ENCODE peak calls at places on chromosomes 3 and 15, in nine cellular contexts. R, W, M, G, T, Y, U, S and A are unnamed samples.

GRCh38 chr3:38005076-38006020 is 14.8 kb downstream of the VILL start:
- DNase-seq in R (no peak), W (no peak), M (no peak), G (peak), T (no peak), Y (no peak), U (no peak), S (no peak), A (no peak)

GRCh38 chr3:46902188-46902631 is 24.7 kb downstream of the PTH1R start:
- DNase-seq in R (no peak), W (no peak), M (no peak), G (no peak), T (no peak), Y (no peak), U (no peak), S (no peak), A (no peak)

GRCh38 chr3:194198938-194199337 is 63.0 kb downstream of the HES1 start:
- DNase-seq in R (no peak), W (no peak), M (no peak), G (no peak), T (peak), Y (no peak), U (no peak), S (peak), A (no peak)

GRCh38 chr15:61474796-61475195 is 245.7 kb upstream of the RORA start:
- DNase-seq in R (no peak), W (no peak), M (no peak), G (no peak), T (no peak), Y (no peak), U (no peak), S (no peak), A (no peak)

GRCh38 chr3:27666708-27667107 is 55.4 kb downstream of the EOMES start:
- DNase-seq in R (peak), W (peak), M (peak), G (no peak), T (peak), Y (no peak), U (peak), S (no peak), A (peak)

GRCh38 chr3:32334675-32335074 is 57.0 kb upstream of the CMTM7 start:
- DNase-seq in R (no peak), W (no peak), M (peak), G (peak), T (peak), Y (no peak), U (no peak), S (no peak), A (no peak)

GRCh38 chr15:40894689-40895308 is 549 bp downstream of the VPS18 start:
- DNase-seq in R (peak), W (peak), M (peak), G (peak), T (peak), Y (peak), U (peak), S (peak), A (peak)

GRCh38 chr3:18630295-18630694 is 205.2 kb upstream of the SATB1 start:
- DNase-seq in R (no peak), W (no peak), M (no peak), G (no peak), T (no peak), Y (no peak), U (no peak), S (no peak), A (no peak)

GRCh38 chr3:109050591-109051167 is 67.3 kb downstream of the MORC1 start:
- DNase-seq in R (peak), W (peak), M (peak), G (peak), T (peak), Y (peak), U (peak), S (peak), A (peak)

GRCh38 chr3:23567917-23568316 is 237.8 kb upstream of the UBE2E1 start:
- DNase-seq in R (no peak), W (peak), M (no peak), G (peak), T (no peak), Y (peak), U (no peak), S (peak), A (no peak)

GRCh38 chr3:50623840-50624474 is 7.0 kb downstream of the MAPKAPK3 start:
- DNase-seq in R (no peak), W (peak), M (no peak), G (no peak), T (peak), Y (no peak), U (no peak), S (peak), A (no peak)

GRCh38 chr3:142117052-142117451 is 32.3 kb downstream of the TFDP2 start:
- DNase-seq in R (no peak), W (no peak), M (no peak), G (peak), T (no peak), Y (peak), U (no peak), S (peak), A (no peak)

GRCh38 chr3:188469228-188469885 is 315.4 kb downstream of the LPP start:
- DNase-seq in R (no peak), W (no peak), M (no peak), G (no peak), T (no peak), Y (no peak), U (no peak), S (no peak), A (no peak)

GRCh38 chr15:43439268-43439667 is 53.7 kb downstream of the TP53BP1 start:
- DNase-seq in R (no peak), W (no peak), M (peak), G (no peak), T (no peak), Y (no peak), U (no peak), S (no peak), A (no peak)

GRCh38 chr3:25448750-25449684 is 21.0 kb downstream of the RARB start:
- DNase-seq in R (peak), W (peak), M (no peak), G (no peak), T (no peak), Y (no peak), U (peak), S (no peak), A (peak)

GRCh38 chr3:56303508-56303907 is 164.8 kb downstream of the ERC2 start:
- DNase-seq in R (peak), W (peak), M (peak), G (peak), T (peak), Y (peak), U (peak), S (peak), A (peak)

GRCh38 chr3:114879059-114880031 is 267.7 kb downstream of the ZBTB20 start:
- DNase-seq in R (no peak), W (peak), M (no peak), G (peak), T (no peak), Y (peak), U (no peak), S (no peak), A (no peak)

GRCh38 chr3:16060358-16060852 is 114.1 kb upstream of the GALNT15 start:
- DNase-seq in R (no peak), W (peak), M (peak), G (peak), T (no peak), Y (peak), U (no peak), S (no peak), A (peak)

DNA sequence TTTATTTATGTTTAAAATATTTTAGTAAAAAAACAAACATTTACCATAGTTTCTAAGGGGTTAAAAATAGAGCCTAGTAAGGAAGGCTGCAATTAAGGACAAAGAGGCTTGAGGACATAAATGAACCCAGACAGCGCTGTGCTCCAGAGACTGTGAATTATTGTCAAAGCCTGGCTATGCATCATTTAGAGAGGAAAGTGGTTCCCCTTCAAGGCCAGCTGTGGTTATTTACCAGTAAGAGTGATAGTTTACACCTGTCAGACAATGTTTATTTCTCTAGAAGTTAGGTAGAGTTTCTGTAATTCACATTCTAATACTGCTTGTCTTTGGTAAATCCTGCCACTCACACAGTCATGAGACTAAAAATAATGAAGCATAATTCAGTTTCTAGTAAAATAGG is 32.4 kb upstream of the PIK3R4 start:
- DNase-seq in R (no peak), W (no peak), M (no peak), G (no peak), T (no peak), Y (no peak), U (no peak), S (no peak), A (no peak)
- TF ChIP-seq EZH2phosphoT487 in R (no peak), W (no peak), M (no peak), G (no peak), T (no peak), Y (no peak), U (no peak), S (no peak), A (no peak)

DNA sequence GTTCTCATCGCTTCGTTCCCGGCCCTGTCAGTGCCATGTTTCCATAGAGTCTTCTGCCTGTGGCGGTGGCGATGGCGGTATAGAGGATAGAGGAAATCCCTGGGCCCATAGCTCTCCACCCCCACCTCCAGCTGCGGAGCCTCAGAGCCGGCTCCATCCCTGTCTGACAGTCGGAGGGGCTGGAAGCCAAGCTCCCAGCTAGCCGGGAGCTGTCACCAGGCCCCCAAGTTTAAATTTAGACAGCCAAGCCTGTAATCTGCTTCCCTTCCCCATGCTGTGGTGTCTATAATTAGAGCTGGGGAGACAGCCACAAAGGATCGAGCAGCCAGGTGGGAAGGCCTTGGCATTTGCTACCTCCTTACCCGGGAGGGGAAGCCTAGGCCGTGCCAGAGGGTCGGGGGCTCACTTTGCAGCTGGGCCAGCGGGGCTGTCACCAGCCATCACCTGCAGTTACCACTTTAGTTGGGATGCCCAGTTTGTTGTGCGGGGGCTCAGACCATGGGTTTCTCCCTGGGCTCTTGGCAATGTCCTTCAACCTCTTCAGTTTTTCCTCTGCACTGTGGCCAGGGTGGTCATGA is 56.3 kb upstream of the SEC13 start:
- DNase-seq in R (no peak), W (no peak), M (no peak), G (no peak), T (no peak), Y (no peak), U (no peak), S (no peak), A (no peak)
- TF ChIP-seq EZH2phosphoT487 in R (no peak), W (no peak), M (no peak), G (no peak), T (no peak), Y (no peak), U (no peak), S (no peak), A (no peak)

DNA sequence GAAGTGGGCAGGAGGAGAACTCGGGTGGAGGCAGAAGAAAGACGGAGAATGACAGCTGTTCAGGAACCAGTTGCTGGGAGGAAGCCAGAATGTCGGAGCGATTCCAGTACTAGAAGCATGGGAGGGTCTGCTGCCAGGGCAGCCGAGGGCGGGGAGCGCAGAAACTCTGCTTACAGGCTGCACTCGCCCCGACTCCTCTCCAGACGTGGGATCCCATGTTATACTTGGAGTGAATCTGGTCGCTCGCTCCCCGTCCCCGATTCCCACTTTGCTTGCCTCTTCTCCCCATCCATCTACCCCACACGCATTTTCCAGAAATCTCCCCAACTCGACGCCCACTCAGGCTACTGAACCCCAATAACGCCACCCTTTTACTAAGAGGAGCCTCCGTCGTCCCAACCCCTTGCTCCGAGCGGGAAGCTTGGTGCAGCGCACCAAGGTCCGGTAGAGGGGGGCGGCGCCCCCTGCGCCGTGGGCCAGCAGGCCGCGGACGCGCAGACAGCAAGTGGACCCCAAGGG is 655 bp downstream of the GATM start:
- DNase-seq in R (peak), W (peak), M (peak), G (no peak), T (no peak), Y (no peak), U (peak), S (no peak), A (peak)
- TF ChIP-seq EZH2phosphoT487 in R (no peak), W (no peak), M (no peak), G (no peak), T (no peak), Y (no peak), U (no peak), S (no peak), A (no peak)

GRCh38 chr3:130091958-130092357 is 10.3 kb downstream of the ALG1L2 start:
- DNase-seq in R (no peak), W (no peak), M (no peak), G (no peak), T (no peak), Y (no peak), U (no peak), S (no peak), A (no peak)

GRCh38 chr3:130088061-130088460 is 6.4 kb downstream of the ALG1L2 start:
- DNase-seq in R (no peak), W (peak), M (no peak), G (no peak), T (no peak), Y (no peak), U (no peak), S (no peak), A (no peak)

GRCh38 chr3:130093741-130094391 is 12.2 kb downstream of the ALG1L2 start:
- DNase-seq in R (peak), W (no peak), M (peak), G (no peak), T (peak), Y (no peak), U (no peak), S (peak), A (no peak)
- TF ChIP-seq EZH2phosphoT487 in R (no peak), W (no peak), M (no peak), G (no peak), T (no peak), Y (no peak), U (no peak), S (no peak), A (no peak)

GRCh38 chr15:66841953-66842681 is 140.1 kb downstream of the SMAD6 start:
- DNase-seq in R (peak), W (peak), M (peak), G (peak), T (no peak), Y (peak), U (peak), S (no peak), A (peak)

GRCh38 chr15:66842710-66843441 is 140.8 kb downstream of the SMAD6 start:
- DNase-seq in R (peak), W (peak), M (peak), G (peak), T (no peak), Y (no peak), U (peak), S (no peak), A (peak)

GRCh38 chr15:66839511-66840112 is 137.6 kb downstream of the SMAD6 start:
- DNase-seq in R (no peak), W (peak), M (no peak), G (no peak), T (no peak), Y (no peak), U (no peak), S (no peak), A (no peak)

GRCh38 chr15:66838671-66839239 is 136.7 kb downstream of the SMAD6 start:
- DNase-seq in R (no peak), W (peak), M (peak), G (peak), T (peak), Y (peak), U (peak), S (no peak), A (peak)

DNA sequence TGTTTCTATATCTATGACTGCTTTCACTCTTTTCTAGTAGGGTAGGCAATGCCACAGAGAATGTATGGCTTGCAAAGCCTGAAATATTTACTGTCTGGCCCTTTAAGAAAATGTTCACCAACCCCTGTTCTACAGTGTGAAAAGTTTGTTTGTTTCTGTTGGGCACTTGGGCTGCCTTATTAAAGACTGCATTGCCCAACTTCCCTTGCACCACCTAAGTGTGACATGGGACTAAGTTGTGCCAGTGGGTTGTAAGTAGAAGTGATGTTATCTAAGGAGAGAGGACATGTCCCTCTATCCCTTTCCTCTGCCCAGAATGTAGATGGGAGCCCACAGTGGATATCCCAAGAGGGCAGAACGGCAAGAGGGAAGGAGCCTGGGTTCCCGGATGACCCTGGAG is 138.6 kb downstream of the SMAD6 start:
- DNase-seq in R (no peak), W (no peak), M (no peak), G (no peak), T (no peak), Y (no peak), U (no peak), S (no peak), A (no peak)
- TF ChIP-seq EZH2phosphoT487 in R (no peak), W (no peak), M (no peak), G (no peak), T (no peak), Y (no peak), U (no peak), S (no peak), A (no peak)

GRCh38 chr15:89812126-89812846 is 2.4 kb downstream of the ANPEP start:
- DNase-seq in R (no peak), W (peak), M (no peak), G (no peak), T (no peak), Y (no peak), U (peak), S (no peak), A (no peak)
- TF ChIP-seq EZH2phosphoT487 in R (no peak), W (no peak), M (no peak), G (no peak), T (no peak), Y (no peak), U (no peak), S (no peak), A (no peak)